ENCODE peak calls at places on chromosomes 16 and 17, in nine cellular contexts. U, E, I, W, J, L, X, K and Z are unnamed samples.

GRCh38 chr16:626787-627457 is 3.9 kb upstream of the WFIKKN1 start:
- DNase-seq in U (peak; percentile 98), E (peak; percentile 91), I (peak; percentile 99), W (no peak), J (peak; percentile 92), L (no peak), X (peak; percentile 87), K (no peak), Z (peak; percentile 96)

GRCh38 chr16:89936034-89936433 is 12.5 kb upstream of the DEF8 start:
- DNase-seq in U (no peak), E (no peak), I (no peak), W (no peak), J (no peak), L (no peak), X (no peak), K (no peak), Z (no peak)

GRCh38 chr17:7250655-7251329 is 742 bp downstream of the CTDNEP1 start:
- DNase-seq in U (peak; percentile 46), E (no peak), I (peak; percentile 37), W (no peak), J (no peak), L (peak; percentile 44), X (no peak), K (no peak), Z (no peak)

GRCh38 chr16:49000594-49000993 is 281.0 kb downstream of the CBLN1 start:
- DNase-seq in U (no peak), E (no peak), I (no peak), W (no peak), J (no peak), L (no peak), X (no peak), K (no peak), Z (no peak)

GRCh38 chr16:86597880-86598606 is 19.7 kb downstream of the FOXL1 start:
- DNase-seq in U (no peak), E (no peak), I (no peak), W (no peak), J (no peak), L (no peak), X (no peak), K (no peak), Z (no peak)

GRCh38 chr16:51326131-51326856 is 175.2 kb upstream of the SALL1 start:
- DNase-seq in U (no peak), E (peak; percentile 58), I (peak; percentile 91), W (no peak), J (no peak), L (no peak), X (no peak), K (no peak), Z (peak; percentile 74)

GRCh38 chr16:89323120-89323960 is 105.8 kb downstream of the ZNF778 start:
- DNase-seq in U (peak; percentile 25), E (no peak), I (no peak), W (no peak), J (no peak), L (no peak), X (no peak), K (no peak), Z (no peak)

GRCh38 chr17:46790216-46790615 is 28.3 kb downstream of the WNT3 start:
- DNase-seq in U (no peak), E (no peak), I (no peak), W (no peak), J (no peak), L (no peak), X (no peak), K (no peak), Z (no peak)

GRCh38 chr16:89293276-89294143 is 76.0 kb downstream of the ZNF778 start:
- DNase-seq in U (no peak), E (no peak), I (no peak), W (no peak), J (no peak), L (no peak), X (no peak), K (no peak), Z (no peak)

GRCh38 chr17:76727745-76728456 is 1.3 kb downstream of the METTL23 start:
- DNase-seq in U (no peak), E (no peak), I (peak; percentile 65), W (no peak), J (no peak), L (no peak), X (no peak), K (no peak), Z (no peak)

GRCh38 chr17:61333151-61333550 is 66.5 kb upstream of the TBX2 start:
- DNase-seq in U (no peak), E (no peak), I (no peak), W (no peak), J (no peak), L (no peak), X (no peak), K (no peak), Z (no peak)

GRCh38 chr16:73713817-73714495 is 582.7 kb upstream of the PSMD7 start:
- DNase-seq in U (peak; percentile 48), E (no peak), I (peak; percentile 32), W (peak; percentile 6), J (peak; percentile 29), L (peak; percentile 32), X (no peak), K (no peak), Z (peak; percentile 26)

GRCh38 chr16:89224665-89225064 is 7.2 kb downstream of the ZNF778 start:
- DNase-seq in U (no peak), E (no peak), I (no peak), W (no peak), J (no peak), L (no peak), X (no peak), K (no peak), Z (no peak)

GRCh38 chr16:1785846-1786170 is 3.0 kb downstream of the NUBP2 start:
- DNase-seq in U (peak; percentile 16), E (no peak), I (no peak), W (no peak), J (no peak), L (no peak), X (no peak), K (no peak), Z (no peak)

DNA sequence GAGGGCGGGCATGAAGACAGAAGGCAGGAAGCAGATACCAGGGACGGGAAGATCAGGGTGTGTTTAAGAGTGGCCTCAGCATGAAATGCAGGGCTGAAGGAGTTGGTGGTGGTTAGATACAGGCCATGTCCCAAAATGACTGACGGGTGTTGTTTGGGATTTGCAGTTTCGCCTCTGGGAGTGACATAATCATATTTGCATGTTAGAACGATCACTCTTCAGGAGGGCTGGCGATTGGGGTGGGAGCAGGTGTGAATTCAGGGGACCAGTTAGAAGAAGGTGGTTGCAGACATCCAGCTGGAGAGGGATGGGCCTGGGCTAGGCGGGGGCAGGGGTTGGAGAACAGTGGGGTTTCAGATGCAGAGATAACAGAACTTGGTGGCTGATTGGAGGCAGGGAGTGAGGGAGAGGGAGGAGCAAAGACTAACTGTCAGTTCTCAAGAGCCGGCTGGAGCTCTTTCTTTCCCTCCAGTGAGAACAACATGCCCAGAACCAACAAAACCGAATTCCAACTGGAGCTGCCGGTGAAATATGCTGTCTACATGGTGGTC is 27.2 kb upstream of the ITGAX start:
- DNase-seq in U (no peak), E (no peak), I (no peak), W (no peak), J (no peak), L (no peak), X (no peak), K (no peak), Z (no peak)
- H3K27ac ChIP-seq in U (no peak overlapping the region), E (no peak overlapping the region), I (no peak overlapping the region), W (no peak overlapping the region), J (no peak overlapping the region), L (no peak overlapping the region), X (no peak overlapping the region), K (no peak overlapping the region), Z (no peak overlapping the region)

GRCh38 chr17:79566251-79566955 is 44.4 kb downstream of the RBFOX3 start:
- DNase-seq in U (no peak), E (no peak), I (no peak), W (no peak), J (no peak), L (no peak), X (no peak), K (no peak), Z (no peak)

GRCh38 chr17:79565606-79566250 is 45.1 kb downstream of the RBFOX3 start:
- DNase-seq in U (no peak), E (no peak), I (no peak), W (no peak), J (no peak), L (no peak), X (no peak), K (no peak), Z (no peak)

GRCh38 chr17:79572136-79572915 is 38.5 kb downstream of the RBFOX3 start:
- DNase-seq in U (no peak), E (no peak), I (no peak), W (no peak), J (no peak), L (no peak), X (no peak), K (no peak), Z (no peak)

GRCh38 chr17:79570653-79571052 is 40.2 kb downstream of the RBFOX3 start:
- DNase-seq in U (no peak), E (no peak), I (no peak), W (no peak), J (no peak), L (no peak), X (no peak), K (no peak), Z (no peak)

GRCh38 chr17:79568661-79569060 is 42.2 kb downstream of the RBFOX3 start:
- DNase-seq in U (no peak), E (no peak), I (no peak), W (no peak), J (no peak), L (no peak), X (no peak), K (no peak), Z (no peak)
- H3K4me3 ChIP-seq in U (no peak overlapping the region), E (no peak overlapping the region), I (no peak overlapping the region), W (no peak overlapping the region), J (no peak overlapping the region), L (no peak overlapping the region), X (no peak overlapping the region), K (no peak overlapping the region), Z (no peak overlapping the region)

DNA sequence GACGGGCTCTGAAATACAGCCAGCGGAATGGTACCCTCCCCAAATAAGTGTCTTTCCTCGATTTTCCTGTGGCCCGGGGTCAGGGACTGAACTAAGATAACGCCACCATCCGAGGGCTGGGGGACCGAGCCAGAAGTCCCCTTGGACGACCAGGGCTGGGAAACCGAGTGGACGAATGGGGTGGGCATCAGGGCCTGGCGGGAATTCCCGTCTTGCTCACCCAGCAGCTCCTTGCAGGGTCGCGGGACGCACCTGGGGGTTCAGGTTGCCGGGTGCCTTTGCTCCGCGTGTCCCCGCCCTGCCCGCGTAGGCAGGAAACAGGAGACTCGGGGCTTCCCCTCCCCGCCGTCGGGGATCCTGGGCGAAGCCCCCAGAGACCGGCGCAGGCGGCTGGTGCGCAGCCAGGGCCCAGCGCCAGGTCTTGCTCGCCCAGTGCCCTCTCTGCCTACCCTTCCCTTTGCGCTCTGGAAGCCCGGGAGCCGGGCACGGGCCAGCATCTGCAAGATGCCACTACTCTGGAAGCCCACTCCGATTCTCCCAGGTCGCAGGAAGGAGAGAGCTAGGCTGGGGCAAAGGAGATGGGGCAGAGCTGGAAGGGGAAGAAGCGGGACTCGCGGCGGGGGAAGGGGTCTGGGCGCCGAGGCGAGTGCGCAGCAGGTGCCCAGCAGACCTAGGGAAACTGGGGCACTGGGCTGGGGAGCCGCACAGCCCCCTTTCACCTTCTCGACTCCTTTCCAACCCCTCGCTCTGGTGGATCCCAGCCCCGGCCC is 729 bp upstream of the GRIN2C start:
- DNase-seq in U (no peak), E (no peak), I (no peak), W (no peak), J (no peak), L (no peak), X (no peak), K (no peak), Z (no peak)
- H3K27ac ChIP-seq in U (no peak overlapping the region), E (no peak overlapping the region), I (no peak overlapping the region), W (no peak overlapping the region), J (no peak overlapping the region), L (no peak overlapping the region), X (no peak overlapping the region), K (no peak overlapping the region), Z (no peak overlapping the region)

GRCh38 chr16:19860146-19861030 is 24.3 kb downstream of the GPRC5B start:
- DNase-seq in U (no peak), E (peak; percentile 34), I (no peak), W (no peak), J (no peak), L (no peak), X (no peak), K (no peak), Z (peak; percentile 56)
- H3K4me3 ChIP-seq in U (no peak overlapping the region), E (no peak overlapping the region), I (no peak overlapping the region), W (no peak overlapping the region), J (no peak overlapping the region), L (no peak overlapping the region), X (no peak overlapping the region), K (no peak overlapping the region), Z (no peak overlapping the region)